ENCODE peak calls at places on chromosomes 7 and 10, in nine cellular contexts. T is fibroblast of pulmonary artery; W is D721Med; F is effector memory CD8-positive, alpha-beta T cell; R is prostate gland; J is NCI-H1092 treated with DMSO at 0.1 percent for 48 hours; I is RPMI8226; X is HCEC 1CT; C is CD4-positive, alpha-beta T cell. Z is an unnamed sample.

GRCh38 chr10:88672041-88672440 is 7.8 kb downstream of the LIPF start:
- DNase-seq in F (no peak), R (no peak), I (no peak), J (no peak), W (no peak), T (peak), C (no peak), X (no peak), Z (no peak)

GRCh38 chr10:53314856-53315255 is 542.3 kb upstream of the MBL2 start:
- DNase-seq in X (no peak), J (no peak), F (no peak), T (peak), W (no peak), I (no peak), R (no peak), C (no peak), Z (no peak)

GRCh38 chr10:13869295-13869664 is 282.5 kb downstream of the PRPF18 start:
- DNase-seq in F (no peak), W (no peak), I (no peak), X (no peak), T (no peak), C (no peak), J (no peak), R (no peak), Z (no peak)

GRCh38 chr10:129046074-129046681 is 420.9 kb upstream of the MGMT start:
- DNase-seq in W (no peak), I (no peak), T (peak), X (no peak), R (no peak), C (no peak), J (no peak), F (no peak), Z (no peak)

GRCh38 chr7:26201261-26202018 is at the start of gene CBX3:
- DNase-seq in C (peak), W (peak), I (peak), T (peak), R (peak), F (peak), J (peak), X (peak), Z (peak)

GRCh38 chr10:21572578-21572977 is 38.5 kb downstream of the MLLT10 start:
- DNase-seq in T (peak), R (no peak), I (no peak), W (no peak), F (no peak), C (no peak), X (peak), J (no peak), Z (no peak)

GRCh38 chr7:120738816-120739215 is 119.1 kb downstream of the TSPAN12 start:
- DNase-seq in I (no peak), X (no peak), F (no peak), W (no peak), R (no peak), C (no peak), T (no peak), J (no peak), Z (no peak)

GRCh38 chr10:72076756-72077155 is 11.6 kb downstream of the SPOCK2 start:
- DNase-seq in I (no peak), C (no peak), T (no peak), W (no peak), R (no peak), J (no peak), F (no peak), X (no peak), Z (no peak)

GRCh38 chr10:96618648-96619047 is 31.8 kb upstream of the TM9SF3 start:
- DNase-seq in C (no peak), X (no peak), J (peak), T (peak), W (no peak), R (peak), I (no peak), F (no peak), Z (no peak)

GRCh38 chr10:69272620-69273019 is 5.7 kb upstream of the HK1 start:
- DNase-seq in T (peak), F (no peak), X (peak), W (no peak), C (no peak), J (no peak), R (no peak), I (no peak), Z (no peak)

GRCh38 chr10:47396311-47396717 is 12.2 kb upstream of the ZNF488 start:
- DNase-seq in C (no peak), R (peak), F (no peak), J (no peak), X (no peak), T (no peak), W (no peak), I (no peak), Z (no peak)

GRCh38 chr10:132643709-132644543 is 106.3 kb downstream of the INPP5A start:
- DNase-seq in I (no peak), C (no peak), W (no peak), T (no peak), J (no peak), R (no peak), X (no peak), F (no peak), Z (no peak)

GRCh38 chr7:41384418-41384817 is 318.5 kb downstream of the INHBA start:
- DNase-seq in J (no peak), I (no peak), C (no peak), R (no peak), W (no peak), T (no peak), X (no peak), F (no peak), Z (no peak)

GRCh38 chr7:54242776-54243175 is 299.4 kb upstream of the VSTM2A start:
- DNase-seq in I (no peak), J (no peak), F (no peak), X (no peak), C (no peak), T (no peak), W (no peak), R (no peak), Z (no peak)

GRCh38 chr7:46603780-46604725 is 683.0 kb upstream of the IGFBP3 start:
- DNase-seq in R (peak), J (no peak), C (no peak), F (no peak), I (no peak), W (no peak), T (peak), X (peak), Z (no peak)

GRCh38 chr7:78178319-78178718 is 379.7 kb downstream of the PHTF2 start:
- DNase-seq in F (no peak), T (peak), J (no peak), C (no peak), X (peak), W (no peak), R (no peak), I (no peak), Z (no peak)

GRCh38 chr10:124696446-124697392 is 47.5 kb downstream of the FAM53B start:
- DNase-seq in W (no peak), F (peak), T (no peak), R (no peak), I (no peak), C (no peak), X (no peak), J (no peak), Z (peak)

GRCh38 chr10:124728071-124728829 is 15.9 kb downstream of the FAM53B start:
- DNase-seq in J (no peak), T (peak), W (no peak), F (no peak), C (no peak), R (no peak), X (no peak), I (no peak), Z (no peak)

GRCh38 chr7:18583305-18583704 is 87.8 kb downstream of the HDAC9 start:
- DNase-seq in X (peak), I (no peak), F (no peak), J (no peak), C (no peak), W (no peak), R (no peak), T (peak), Z (no peak)

GRCh38 chr10:109647627-109648026 is 275.7 kb downstream of the XPNPEP1 start:
- DNase-seq in F (no peak), W (no peak), R (no peak), J (no peak), C (no peak), I (no peak), T (no peak), X (peak), Z (no peak)

GRCh38 chr10:49410365-49411074 is 14.6 kb upstream of the DRGX start:
- DNase-seq in R (peak), T (no peak), X (no peak), F (no peak), C (no peak), W (no peak), J (peak), I (no peak), Z (no peak)

GRCh38 chr10:97463363-97464132 is 17.6 kb downstream of the ZDHHC16 start:
- DNase-seq in F (peak), C (no peak), T (peak), W (no peak), X (peak), J (peak), I (peak), R (peak), Z (peak)

GRCh38 chr10:132993271-132994260 is 51.2 kb upstream of the CFAP46 start:
- DNase-seq in J (no peak), F (no peak), W (no peak), X (no peak), I (no peak), T (no peak), C (no peak), R (no peak), Z (no peak)

GRCh38 chr7:94133460-94133859 is 129.3 kb upstream of the BET1 start:
- DNase-seq in X (no peak), R (no peak), J (no peak), F (no peak), W (no peak), C (no peak), T (no peak), I (no peak), Z (no peak)

GRCh38 chr10:35011771-35012191 is 78.4 kb downstream of the CUL2 start:
- DNase-seq in J (no peak), X (peak), T (peak), C (peak), R (no peak), F (no peak), W (no peak), I (no peak), Z (peak)

GRCh38 chr10:53403688-53404087 is 631.1 kb upstream of the MBL2 start:
- DNase-seq in X (no peak), C (no peak), F (no peak), I (peak), W (no peak), R (peak), J (no peak), T (peak), Z (no peak)

GRCh38 chr7:149742075-149742701 is 31.2 kb downstream of the ZNF467 start:
- DNase-seq in C (peak), J (peak), R (peak), X (peak), W (peak), I (peak), F (peak), T (peak), Z (peak)

GRCh38 chr10:94131885-94132284 is 138.2 kb downstream of the PLCE1 start:
- DNase-seq in C (no peak), F (no peak), T (peak), X (peak), J (no peak), W (no peak), I (no peak), R (no peak), Z (no peak)

GRCh38 chr7:155252388-155252957 is 45.2 kb upstream of the INSIG1 start:
- DNase-seq in R (no peak), W (no peak), X (peak), J (no peak), I (peak), C (no peak), F (no peak), T (no peak), Z (no peak)

GRCh38 chr7:105210721-105211205 is 178.0 kb downstream of the SRPK2 start:
- DNase-seq in R (no peak), F (no peak), W (no peak), J (no peak), I (peak), T (peak), C (no peak), X (no peak), Z (no peak)

GRCh38 chr7:44769381-44770209 is 20.9 kb downstream of the ZMIZ2 start:
- DNase-seq in C (no peak), R (no peak), W (no peak), J (no peak), T (peak), X (peak), F (peak), I (peak), Z (peak)

GRCh38 chr7:80428161-80429054 is 83.5 kb downstream of the GNAT3 start:
- DNase-seq in J (peak), X (peak), W (no peak), R (peak), T (peak), C (no peak), F (no peak), I (peak), Z (no peak)

GRCh38 chr7:39295791-39296190 is 270.4 kb upstream of the YAE1 start:
- DNase-seq in I (no peak), J (no peak), F (no peak), T (no peak), C (no peak), W (no peak), R (no peak), X (no peak), Z (no peak)

GRCh38 chr7:131027287-131027773 is 293.3 kb upstream of the KLF14 start:
- DNase-seq in W (no peak), J (no peak), I (no peak), C (no peak), X (peak), T (peak), R (no peak), F (peak), Z (peak)

Z was measured in CD4-positive, alpha-beta memory T cell.